ENCODE peak calls at places on chromosome 11, in nine cellular contexts. One of them, this sample, is unnamed.
A peak's percentile ranks its signal among the peaks of the same experiment; 100 is the strongest.

GRCh38 chr11:2148253-2149000 is 9.2 kb upstream of the IGF2 start:
- DNase-seq in activated CD8-positive, alpha-beta T cell treated with anti-CD3 and anti-CD28 coated beads, Interleukin-2, amount 10 ng/mL, durations not matched to agents 7 days and 5 days: no peak
- DNase-seq in activated CD8-positive, alpha-beta memory T cell treated with anti-CD3 and anti-CD28 coated beads for 24 hours: no peak
- DNase-seq in DMS153: no peak
- DNase-seq in activated T-helper 1 cell treated with anti-CD3 and anti-CD28 coated beads, Interleukin-12 subunit alpha, Interleukin-12 subunit beta, Interleukin-2, Interleukin-4 antibody, amounts not matched to agents 30 ng/mL and 10 ng/mL and 1 ng/mL, durations not matched to agents 14 hours and 24 hours and 36 hours: no peak
- DNase-seq in left ventricle myocardium superior: no peak
- DNase-seq in GM10248: no peak
- DNase-seq in hypothalamus: no peak
- DNase-seq in lower lobe of right lung: no peak
- DNase-seq in this sample: no peak

GRCh38 chr11:93567406-93567819 is 24.2 kb upstream of the SMCO4 start:
- DNase-seq in activated CD8-positive, alpha-beta T cell treated with anti-CD3 and anti-CD28 coated beads, Interleukin-2, amount 10 ng/mL, durations not matched to agents 7 days and 5 days: no peak
- DNase-seq in activated CD8-positive, alpha-beta memory T cell treated with anti-CD3 and anti-CD28 coated beads for 24 hours: no peak
- DNase-seq in DMS153: no peak
- DNase-seq in activated T-helper 1 cell treated with anti-CD3 and anti-CD28 coated beads, Interleukin-12 subunit alpha, Interleukin-12 subunit beta, Interleukin-2, Interleukin-4 antibody, amounts not matched to agents 30 ng/mL and 10 ng/mL and 1 ng/mL, durations not matched to agents 14 hours and 24 hours and 36 hours: no peak
- DNase-seq in left ventricle myocardium superior: peak; percentile 82
- DNase-seq in GM10248: no peak
- DNase-seq in hypothalamus: peak; percentile 65
- DNase-seq in lower lobe of right lung: no peak
- DNase-seq in this sample: no peak

GRCh38 chr11:62494246-62494645 is 52.4 kb downstream of the AHNAK start:
- DNase-seq in activated CD8-positive, alpha-beta T cell treated with anti-CD3 and anti-CD28 coated beads, Interleukin-2, amount 10 ng/mL, durations not matched to agents 7 days and 5 days: no peak
- DNase-seq in activated CD8-positive, alpha-beta memory T cell treated with anti-CD3 and anti-CD28 coated beads for 24 hours: no peak
- DNase-seq in DMS153: no peak
- DNase-seq in activated T-helper 1 cell treated with anti-CD3 and anti-CD28 coated beads, Interleukin-12 subunit alpha, Interleukin-12 subunit beta, Interleukin-2, Interleukin-4 antibody, amounts not matched to agents 30 ng/mL and 10 ng/mL and 1 ng/mL, durations not matched to agents 14 hours and 24 hours and 36 hours: no peak
- DNase-seq in left ventricle myocardium superior: no peak
- DNase-seq in GM10248: no peak
- DNase-seq in hypothalamus: no peak
- DNase-seq in lower lobe of right lung: no peak
- DNase-seq in this sample: no peak

GRCh38 chr11:102683277-102683676 is 22.3 kb downstream of the MMP27 start:
- DNase-seq in activated CD8-positive, alpha-beta T cell treated with anti-CD3 and anti-CD28 coated beads, Interleukin-2, amount 10 ng/mL, durations not matched to agents 7 days and 5 days: no peak
- DNase-seq in activated CD8-positive, alpha-beta memory T cell treated with anti-CD3 and anti-CD28 coated beads for 24 hours: no peak
- DNase-seq in DMS153: no peak
- DNase-seq in activated T-helper 1 cell treated with anti-CD3 and anti-CD28 coated beads, Interleukin-12 subunit alpha, Interleukin-12 subunit beta, Interleukin-2, Interleukin-4 antibody, amounts not matched to agents 30 ng/mL and 10 ng/mL and 1 ng/mL, durations not matched to agents 14 hours and 24 hours and 36 hours: no peak
- DNase-seq in left ventricle myocardium superior: no peak
- DNase-seq in GM10248: no peak
- DNase-seq in hypothalamus: no peak
- DNase-seq in lower lobe of right lung: no peak
- DNase-seq in this sample: no peak

GRCh38 chr11:126637800-126638175 is 282.3 kb downstream of the ST3GAL4 start:
- DNase-seq in activated CD8-positive, alpha-beta T cell treated with anti-CD3 and anti-CD28 coated beads, Interleukin-2, amount 10 ng/mL, durations not matched to agents 7 days and 5 days: no peak
- DNase-seq in activated CD8-positive, alpha-beta memory T cell treated with anti-CD3 and anti-CD28 coated beads for 24 hours: no peak
- DNase-seq in DMS153: no peak
- DNase-seq in activated T-helper 1 cell treated with anti-CD3 and anti-CD28 coated beads, Interleukin-12 subunit alpha, Interleukin-12 subunit beta, Interleukin-2, Interleukin-4 antibody, amounts not matched to agents 30 ng/mL and 10 ng/mL and 1 ng/mL, durations not matched to agents 14 hours and 24 hours and 36 hours: no peak
- DNase-seq in left ventricle myocardium superior: no peak
- DNase-seq in GM10248: no peak
- DNase-seq in hypothalamus: no peak
- DNase-seq in lower lobe of right lung: no peak
- DNase-seq in this sample: no peak

GRCh38 chr11:62001450-62002178 is 34.2 kb upstream of the FTH1 start:
- DNase-seq in activated CD8-positive, alpha-beta T cell treated with anti-CD3 and anti-CD28 coated beads, Interleukin-2, amount 10 ng/mL, durations not matched to agents 7 days and 5 days: no peak
- DNase-seq in activated CD8-positive, alpha-beta memory T cell treated with anti-CD3 and anti-CD28 coated beads for 24 hours: no peak
- DNase-seq in DMS153: no peak
- DNase-seq in activated T-helper 1 cell treated with anti-CD3 and anti-CD28 coated beads, Interleukin-12 subunit alpha, Interleukin-12 subunit beta, Interleukin-2, Interleukin-4 antibody, amounts not matched to agents 30 ng/mL and 10 ng/mL and 1 ng/mL, durations not matched to agents 14 hours and 24 hours and 36 hours: no peak
- DNase-seq in left ventricle myocardium superior: peak; percentile 65
- DNase-seq in GM10248: no peak
- DNase-seq in hypothalamus: no peak
- DNase-seq in lower lobe of right lung: no peak
- DNase-seq in this sample: no peak

GRCh38 chr11:8331767-8332166 is 68.1 kb upstream of the LMO1 start:
- DNase-seq in activated CD8-positive, alpha-beta T cell treated with anti-CD3 and anti-CD28 coated beads, Interleukin-2, amount 10 ng/mL, durations not matched to agents 7 days and 5 days: no peak
- DNase-seq in activated CD8-positive, alpha-beta memory T cell treated with anti-CD3 and anti-CD28 coated beads for 24 hours: no peak
- DNase-seq in DMS153: no peak
- DNase-seq in activated T-helper 1 cell treated with anti-CD3 and anti-CD28 coated beads, Interleukin-12 subunit alpha, Interleukin-12 subunit beta, Interleukin-2, Interleukin-4 antibody, amounts not matched to agents 30 ng/mL and 10 ng/mL and 1 ng/mL, durations not matched to agents 14 hours and 24 hours and 36 hours: no peak
- DNase-seq in left ventricle myocardium superior: no peak
- DNase-seq in GM10248: no peak
- DNase-seq in hypothalamus: no peak
- DNase-seq in lower lobe of right lung: no peak
- DNase-seq in this sample: no peak

GRCh38 chr11:17504330-17505107 is 27.9 kb upstream of the ABCC8 start:
- DNase-seq in activated CD8-positive, alpha-beta T cell treated with anti-CD3 and anti-CD28 coated beads, Interleukin-2, amount 10 ng/mL, durations not matched to agents 7 days and 5 days: peak; percentile 86
- DNase-seq in activated CD8-positive, alpha-beta memory T cell treated with anti-CD3 and anti-CD28 coated beads for 24 hours: peak; percentile 93
- DNase-seq in DMS153: peak; percentile 65
- DNase-seq in activated T-helper 1 cell treated with anti-CD3 and anti-CD28 coated beads, Interleukin-12 subunit alpha, Interleukin-12 subunit beta, Interleukin-2, Interleukin-4 antibody, amounts not matched to agents 30 ng/mL and 10 ng/mL and 1 ng/mL, durations not matched to agents 14 hours and 24 hours and 36 hours: peak; percentile 68
- DNase-seq in left ventricle myocardium superior: peak; percentile 91
- DNase-seq in GM10248: peak; percentile 77
- DNase-seq in hypothalamus: peak; percentile 57
- DNase-seq in lower lobe of right lung: peak; percentile 87
- DNase-seq in this sample: no peak

GRCh38 chr11:86608251-86608799 is 64.1 kb downstream of the ME3 start:
- DNase-seq in activated CD8-positive, alpha-beta T cell treated with anti-CD3 and anti-CD28 coated beads, Interleukin-2, amount 10 ng/mL, durations not matched to agents 7 days and 5 days: peak; percentile 57
- DNase-seq in activated CD8-positive, alpha-beta memory T cell treated with anti-CD3 and anti-CD28 coated beads for 24 hours: peak; percentile 63
- DNase-seq in DMS153: no peak
- DNase-seq in activated T-helper 1 cell treated with anti-CD3 and anti-CD28 coated beads, Interleukin-12 subunit alpha, Interleukin-12 subunit beta, Interleukin-2, Interleukin-4 antibody, amounts not matched to agents 30 ng/mL and 10 ng/mL and 1 ng/mL, durations not matched to agents 14 hours and 24 hours and 36 hours: peak; percentile 22
- DNase-seq in left ventricle myocardium superior: peak; percentile 70
- DNase-seq in GM10248: peak; percentile 46
- DNase-seq in hypothalamus: peak; percentile 17
- DNase-seq in lower lobe of right lung: peak; percentile 48
- DNase-seq in this sample: no peak

GRCh38 chr11:108803781-108804180 is 138.9 kb downstream of the DDX10 start:
- DNase-seq in activated CD8-positive, alpha-beta T cell treated with anti-CD3 and anti-CD28 coated beads, Interleukin-2, amount 10 ng/mL, durations not matched to agents 7 days and 5 days: no peak
- DNase-seq in activated CD8-positive, alpha-beta memory T cell treated with anti-CD3 and anti-CD28 coated beads for 24 hours: no peak
- DNase-seq in DMS153: no peak
- DNase-seq in activated T-helper 1 cell treated with anti-CD3 and anti-CD28 coated beads, Interleukin-12 subunit alpha, Interleukin-12 subunit beta, Interleukin-2, Interleukin-4 antibody, amounts not matched to agents 30 ng/mL and 10 ng/mL and 1 ng/mL, durations not matched to agents 14 hours and 24 hours and 36 hours: no peak
- DNase-seq in left ventricle myocardium superior: no peak
- DNase-seq in GM10248: no peak
- DNase-seq in hypothalamus: no peak
- DNase-seq in lower lobe of right lung: no peak
- DNase-seq in this sample: no peak

GRCh38 chr11:60842688-60843605 is 1.0 kb downstream of the CCDC86 start:
- DNase-seq in activated CD8-positive, alpha-beta T cell treated with anti-CD3 and anti-CD28 coated beads, Interleukin-2, amount 10 ng/mL, durations not matched to agents 7 days and 5 days: no peak
- DNase-seq in activated CD8-positive, alpha-beta memory T cell treated with anti-CD3 and anti-CD28 coated beads for 24 hours: no peak
- DNase-seq in DMS153: no peak
- DNase-seq in activated T-helper 1 cell treated with anti-CD3 and anti-CD28 coated beads, Interleukin-12 subunit alpha, Interleukin-12 subunit beta, Interleukin-2, Interleukin-4 antibody, amounts not matched to agents 30 ng/mL and 10 ng/mL and 1 ng/mL, durations not matched to agents 14 hours and 24 hours and 36 hours: peak; percentile 5
- DNase-seq in left ventricle myocardium superior: no peak
- DNase-seq in GM10248: no peak
- DNase-seq in hypothalamus: no peak
- DNase-seq in lower lobe of right lung: no peak
- DNase-seq in this sample: no peak

GRCh38 chr11:12556788-12557384 is 117.3 kb upstream of the TEAD1 start:
- DNase-seq in activated CD8-positive, alpha-beta T cell treated with anti-CD3 and anti-CD28 coated beads, Interleukin-2, amount 10 ng/mL, durations not matched to agents 7 days and 5 days: no peak
- DNase-seq in activated CD8-positive, alpha-beta memory T cell treated with anti-CD3 and anti-CD28 coated beads for 24 hours: no peak
- DNase-seq in DMS153: no peak
- DNase-seq in activated T-helper 1 cell treated with anti-CD3 and anti-CD28 coated beads, Interleukin-12 subunit alpha, Interleukin-12 subunit beta, Interleukin-2, Interleukin-4 antibody, amounts not matched to agents 30 ng/mL and 10 ng/mL and 1 ng/mL, durations not matched to agents 14 hours and 24 hours and 36 hours: no peak
- DNase-seq in left ventricle myocardium superior: peak; percentile 84
- DNase-seq in GM10248: no peak
- DNase-seq in hypothalamus: no peak
- DNase-seq in lower lobe of right lung: peak; percentile 64
- DNase-seq in this sample: no peak

GRCh38 chr11:73429121-73429740 is 53.0 kb downstream of the RELT start:
- DNase-seq in activated CD8-positive, alpha-beta T cell treated with anti-CD3 and anti-CD28 coated beads, Interleukin-2, amount 10 ng/mL, durations not matched to agents 7 days and 5 days: no peak
- DNase-seq in activated CD8-positive, alpha-beta memory T cell treated with anti-CD3 and anti-CD28 coated beads for 24 hours: no peak
- DNase-seq in DMS153: no peak
- DNase-seq in activated T-helper 1 cell treated with anti-CD3 and anti-CD28 coated beads, Interleukin-12 subunit alpha, Interleukin-12 subunit beta, Interleukin-2, Interleukin-4 antibody, amounts not matched to agents 30 ng/mL and 10 ng/mL and 1 ng/mL, durations not matched to agents 14 hours and 24 hours and 36 hours: no peak
- DNase-seq in left ventricle myocardium superior: no peak
- DNase-seq in GM10248: no peak
- DNase-seq in hypothalamus: no peak
- DNase-seq in lower lobe of right lung: no peak
- DNase-seq in this sample: no peak

GRCh38 chr11:65884716-65885092 is 3.6 kb downstream of the FIBP start:
- DNase-seq in activated CD8-positive, alpha-beta T cell treated with anti-CD3 and anti-CD28 coated beads, Interleukin-2, amount 10 ng/mL, durations not matched to agents 7 days and 5 days: peak; percentile 88
- DNase-seq in activated CD8-positive, alpha-beta memory T cell treated with anti-CD3 and anti-CD28 coated beads for 24 hours: peak; percentile 92
- DNase-seq in DMS153: peak; percentile 49
- DNase-seq in activated T-helper 1 cell treated with anti-CD3 and anti-CD28 coated beads, Interleukin-12 subunit alpha, Interleukin-12 subunit beta, Interleukin-2, Interleukin-4 antibody, amounts not matched to agents 30 ng/mL and 10 ng/mL and 1 ng/mL, durations not matched to agents 14 hours and 24 hours and 36 hours: peak; percentile 77
- DNase-seq in left ventricle myocardium superior: peak; percentile 85
- DNase-seq in GM10248: peak; percentile 88
- DNase-seq in hypothalamus: peak; percentile 72
- DNase-seq in lower lobe of right lung: peak; percentile 85
- DNase-seq in this sample: no peak

GRCh38 chr11:128555606-128556005 is 31.8 kb downstream of the ETS1 start:
- DNase-seq in activated CD8-positive, alpha-beta T cell treated with anti-CD3 and anti-CD28 coated beads, Interleukin-2, amount 10 ng/mL, durations not matched to agents 7 days and 5 days: no peak
- DNase-seq in activated CD8-positive, alpha-beta memory T cell treated with anti-CD3 and anti-CD28 coated beads for 24 hours: no peak
- DNase-seq in DMS153: no peak
- DNase-seq in activated T-helper 1 cell treated with anti-CD3 and anti-CD28 coated beads, Interleukin-12 subunit alpha, Interleukin-12 subunit beta, Interleukin-2, Interleukin-4 antibody, amounts not matched to agents 30 ng/mL and 10 ng/mL and 1 ng/mL, durations not matched to agents 14 hours and 24 hours and 36 hours: no peak
- DNase-seq in left ventricle myocardium superior: no peak
- DNase-seq in GM10248: no peak
- DNase-seq in hypothalamus: no peak
- DNase-seq in lower lobe of right lung: no peak
- DNase-seq in this sample: no peak

GRCh38 chr11:926341-926916 is 759 bp downstream of the AP2A2 start:
- DNase-seq in activated CD8-positive, alpha-beta T cell treated with anti-CD3 and anti-CD28 coated beads, Interleukin-2, amount 10 ng/mL, durations not matched to agents 7 days and 5 days: no peak
- DNase-seq in activated CD8-positive, alpha-beta memory T cell treated with anti-CD3 and anti-CD28 coated beads for 24 hours: peak; percentile 59
- DNase-seq in DMS153: no peak
- DNase-seq in activated T-helper 1 cell treated with anti-CD3 and anti-CD28 coated beads, Interleukin-12 subunit alpha, Interleukin-12 subunit beta, Interleukin-2, Interleukin-4 antibody, amounts not matched to agents 30 ng/mL and 10 ng/mL and 1 ng/mL, durations not matched to agents 14 hours and 24 hours and 36 hours: no peak
- DNase-seq in left ventricle myocardium superior: peak; percentile 47
- DNase-seq in GM10248: no peak
- DNase-seq in hypothalamus: no peak
- DNase-seq in lower lobe of right lung: no peak
- DNase-seq in this sample: peak; percentile 65

GRCh38 chr11:60924110-60924905 is at the start of gene TMEM132A:
- DNase-seq in activated CD8-positive, alpha-beta T cell treated with anti-CD3 and anti-CD28 coated beads, Interleukin-2, amount 10 ng/mL, durations not matched to agents 7 days and 5 days: no peak
- DNase-seq in activated CD8-positive, alpha-beta memory T cell treated with anti-CD3 and anti-CD28 coated beads for 24 hours: peak; percentile 69
- DNase-seq in DMS153: peak; percentile 33
- DNase-seq in activated T-helper 1 cell treated with anti-CD3 and anti-CD28 coated beads, Interleukin-12 subunit alpha, Interleukin-12 subunit beta, Interleukin-2, Interleukin-4 antibody, amounts not matched to agents 30 ng/mL and 10 ng/mL and 1 ng/mL, durations not matched to agents 14 hours and 24 hours and 36 hours: no peak
- DNase-seq in left ventricle myocardium superior: peak; percentile 81
- DNase-seq in GM10248: peak; percentile 71
- DNase-seq in hypothalamus: peak; percentile 81
- DNase-seq in lower lobe of right lung: peak; percentile 75
- DNase-seq in this sample: peak; percentile 92

GRCh38 chr11:118643142-118643994 is 36.0 kb downstream of the PHLDB1 start:
- DNase-seq in activated CD8-positive, alpha-beta T cell treated with anti-CD3 and anti-CD28 coated beads, Interleukin-2, amount 10 ng/mL, durations not matched to agents 7 days and 5 days: no peak
- DNase-seq in activated CD8-positive, alpha-beta memory T cell treated with anti-CD3 and anti-CD28 coated beads for 24 hours: no peak
- DNase-seq in DMS153: no peak
- DNase-seq in activated T-helper 1 cell treated with anti-CD3 and anti-CD28 coated beads, Interleukin-12 subunit alpha, Interleukin-12 subunit beta, Interleukin-2, Interleukin-4 antibody, amounts not matched to agents 30 ng/mL and 10 ng/mL and 1 ng/mL, durations not matched to agents 14 hours and 24 hours and 36 hours: no peak
- DNase-seq in left ventricle myocardium superior: peak; percentile 77
- DNase-seq in GM10248: no peak
- DNase-seq in hypothalamus: no peak
- DNase-seq in lower lobe of right lung: no peak
- DNase-seq in this sample: no peak

GRCh38 chr11:131670876-131671275 is 300.5 kb downstream of the NTM start:
- DNase-seq in activated CD8-positive, alpha-beta T cell treated with anti-CD3 and anti-CD28 coated beads, Interleukin-2, amount 10 ng/mL, durations not matched to agents 7 days and 5 days: no peak
- DNase-seq in activated CD8-positive, alpha-beta memory T cell treated with anti-CD3 and anti-CD28 coated beads for 24 hours: no peak
- DNase-seq in DMS153: no peak
- DNase-seq in activated T-helper 1 cell treated with anti-CD3 and anti-CD28 coated beads, Interleukin-12 subunit alpha, Interleukin-12 subunit beta, Interleukin-2, Interleukin-4 antibody, amounts not matched to agents 30 ng/mL and 10 ng/mL and 1 ng/mL, durations not matched to agents 14 hours and 24 hours and 36 hours: no peak
- DNase-seq in left ventricle myocardium superior: no peak
- DNase-seq in GM10248: no peak
- DNase-seq in hypothalamus: no peak
- DNase-seq in lower lobe of right lung: no peak
- DNase-seq in this sample: no peak

GRCh38 chr11:68328374-68329091 is 16.1 kb downstream of the LRP5 start:
- DNase-seq in activated CD8-positive, alpha-beta T cell treated with anti-CD3 and anti-CD28 coated beads, Interleukin-2, amount 10 ng/mL, durations not matched to agents 7 days and 5 days: peak; percentile 62
- DNase-seq in activated CD8-positive, alpha-beta memory T cell treated with anti-CD3 and anti-CD28 coated beads for 24 hours: no peak
- DNase-seq in DMS153: no peak
- DNase-seq in activated T-helper 1 cell treated with anti-CD3 and anti-CD28 coated beads, Interleukin-12 subunit alpha, Interleukin-12 subunit beta, Interleukin-2, Interleukin-4 antibody, amounts not matched to agents 30 ng/mL and 10 ng/mL and 1 ng/mL, durations not matched to agents 14 hours and 24 hours and 36 hours: no peak
- DNase-seq in left ventricle myocardium superior: peak; percentile 69
- DNase-seq in GM10248: no peak
- DNase-seq in hypothalamus: peak; percentile 61
- DNase-seq in lower lobe of right lung: no peak
- DNase-seq in this sample: no peak

GRCh38 chr11:101618691-101619090 is 34.9 kb upstream of the TRPC6 start:
- DNase-seq in activated CD8-positive, alpha-beta T cell treated with anti-CD3 and anti-CD28 coated beads, Interleukin-2, amount 10 ng/mL, durations not matched to agents 7 days and 5 days: no peak
- DNase-seq in activated CD8-positive, alpha-beta memory T cell treated with anti-CD3 and anti-CD28 coated beads for 24 hours: no peak
- DNase-seq in DMS153: no peak
- DNase-seq in activated T-helper 1 cell treated with anti-CD3 and anti-CD28 coated beads, Interleukin-12 subunit alpha, Interleukin-12 subunit beta, Interleukin-2, Interleukin-4 antibody, amounts not matched to agents 30 ng/mL and 10 ng/mL and 1 ng/mL, durations not matched to agents 14 hours and 24 hours and 36 hours: no peak
- DNase-seq in left ventricle myocardium superior: no peak
- DNase-seq in GM10248: no peak
- DNase-seq in hypothalamus: no peak
- DNase-seq in lower lobe of right lung: no peak
- DNase-seq in this sample: no peak

GRCh38 chr11:68461284-68461861 is 821 bp downstream of the PPP6R3 start:
- DNase-seq in activated CD8-positive, alpha-beta T cell treated with anti-CD3 and anti-CD28 coated beads, Interleukin-2, amount 10 ng/mL, durations not matched to agents 7 days and 5 days: peak; percentile 37
- DNase-seq in activated CD8-positive, alpha-beta memory T cell treated with anti-CD3 and anti-CD28 coated beads for 24 hours: no peak
- DNase-seq in DMS153: no peak
- DNase-seq in activated T-helper 1 cell treated with anti-CD3 and anti-CD28 coated beads, Interleukin-12 subunit alpha, Interleukin-12 subunit beta, Interleukin-2, Interleukin-4 antibody, amounts not matched to agents 30 ng/mL and 10 ng/mL and 1 ng/mL, durations not matched to agents 14 hours and 24 hours and 36 hours: no peak
- DNase-seq in left ventricle myocardium superior: no peak
- DNase-seq in GM10248: peak; percentile 41
- DNase-seq in hypothalamus: no peak
- DNase-seq in lower lobe of right lung: no peak
- DNase-seq in this sample: no peak

GRCh38 chr11:126589492-126589803 is 234.0 kb downstream of the ST3GAL4 start:
- DNase-seq in activated CD8-positive, alpha-beta T cell treated with anti-CD3 and anti-CD28 coated beads, Interleukin-2, amount 10 ng/mL, durations not matched to agents 7 days and 5 days: no peak
- DNase-seq in activated CD8-positive, alpha-beta memory T cell treated with anti-CD3 and anti-CD28 coated beads for 24 hours: no peak
- DNase-seq in DMS153: no peak
- DNase-seq in activated T-helper 1 cell treated with anti-CD3 and anti-CD28 coated beads, Interleukin-12 subunit alpha, Interleukin-12 subunit beta, Interleukin-2, Interleukin-4 antibody, amounts not matched to agents 30 ng/mL and 10 ng/mL and 1 ng/mL, durations not matched to agents 14 hours and 24 hours and 36 hours: no peak
- DNase-seq in left ventricle myocardium superior: no peak
- DNase-seq in GM10248: no peak
- DNase-seq in hypothalamus: no peak
- DNase-seq in lower lobe of right lung: no peak
- DNase-seq in this sample: no peak

GRCh38 chr11:66857234-66857926 is 516 bp downstream of the LRFN4 start:
- DNase-seq in activated CD8-positive, alpha-beta T cell treated with anti-CD3 and anti-CD28 coated beads, Interleukin-2, amount 10 ng/mL, durations not matched to agents 7 days and 5 days: no peak
- DNase-seq in activated CD8-positive, alpha-beta memory T cell treated with anti-CD3 and anti-CD28 coated beads for 24 hours: no peak
- DNase-seq in DMS153: no peak
- DNase-seq in activated T-helper 1 cell treated with anti-CD3 and anti-CD28 coated beads, Interleukin-12 subunit alpha, Interleukin-12 subunit beta, Interleukin-2, Interleukin-4 antibody, amounts not matched to agents 30 ng/mL and 10 ng/mL and 1 ng/mL, durations not matched to agents 14 hours and 24 hours and 36 hours: no peak
- DNase-seq in left ventricle myocardium superior: no peak
- DNase-seq in GM10248: no peak
- DNase-seq in hypothalamus: no peak
- DNase-seq in lower lobe of right lung: no peak
- DNase-seq in this sample: peak; percentile 89

GRCh38 chr11:2690596-2691354 is 9.0 kb downstream of the KCNQ1OT1 start:
- DNase-seq in activated CD8-positive, alpha-beta T cell treated with anti-CD3 and anti-CD28 coated beads, Interleukin-2, amount 10 ng/mL, durations not matched to agents 7 days and 5 days: no peak
- DNase-seq in activated CD8-positive, alpha-beta memory T cell treated with anti-CD3 and anti-CD28 coated beads for 24 hours: no peak
- DNase-seq in DMS153: no peak
- DNase-seq in activated T-helper 1 cell treated with anti-CD3 and anti-CD28 coated beads, Interleukin-12 subunit alpha, Interleukin-12 subunit beta, Interleukin-2, Interleukin-4 antibody, amounts not matched to agents 30 ng/mL and 10 ng/mL and 1 ng/mL, durations not matched to agents 14 hours and 24 hours and 36 hours: no peak
- DNase-seq in left ventricle myocardium superior: no peak
- DNase-seq in GM10248: no peak
- DNase-seq in hypothalamus: no peak
- DNase-seq in lower lobe of right lung: no peak
- DNase-seq in this sample: peak; percentile 34

GRCh38 chr11:78234006-78234405 is 45.3 kb downstream of the USP35 start:
- DNase-seq in activated CD8-positive, alpha-beta T cell treated with anti-CD3 and anti-CD28 coated beads, Interleukin-2, amount 10 ng/mL, durations not matched to agents 7 days and 5 days: no peak
- DNase-seq in activated CD8-positive, alpha-beta memory T cell treated with anti-CD3 and anti-CD28 coated beads for 24 hours: no peak
- DNase-seq in DMS153: no peak
- DNase-seq in activated T-helper 1 cell treated with anti-CD3 and anti-CD28 coated beads, Interleukin-12 subunit alpha, Interleukin-12 subunit beta, Interleukin-2, Interleukin-4 antibody, amounts not matched to agents 30 ng/mL and 10 ng/mL and 1 ng/mL, durations not matched to agents 14 hours and 24 hours and 36 hours: no peak
- DNase-seq in left ventricle myocardium superior: no peak
- DNase-seq in GM10248: no peak
- DNase-seq in hypothalamus: no peak
- DNase-seq in lower lobe of right lung: no peak
- DNase-seq in this sample: no peak

GRCh38 chr11:28461846-28462245 is 353.7 kb downstream of the METTL15 start:
- DNase-seq in activated CD8-positive, alpha-beta T cell treated with anti-CD3 and anti-CD28 coated beads, Interleukin-2, amount 10 ng/mL, durations not matched to agents 7 days and 5 days: no peak
- DNase-seq in activated CD8-positive, alpha-beta memory T cell treated with anti-CD3 and anti-CD28 coated beads for 24 hours: no peak
- DNase-seq in DMS153: no peak
- DNase-seq in activated T-helper 1 cell treated with anti-CD3 and anti-CD28 coated beads, Interleukin-12 subunit alpha, Interleukin-12 subunit beta, Interleukin-2, Interleukin-4 antibody, amounts not matched to agents 30 ng/mL and 10 ng/mL and 1 ng/mL, durations not matched to agents 14 hours and 24 hours and 36 hours: no peak
- DNase-seq in left ventricle myocardium superior: no peak
- DNase-seq in GM10248: no peak
- DNase-seq in hypothalamus: no peak
- DNase-seq in lower lobe of right lung: no peak
- DNase-seq in this sample: no peak

GRCh38 chr11:26846222-26846621 is 124.4 kb upstream of the SLC5A12 start:
- DNase-seq in activated CD8-positive, alpha-beta T cell treated with anti-CD3 and anti-CD28 coated beads, Interleukin-2, amount 10 ng/mL, durations not matched to agents 7 days and 5 days: no peak
- DNase-seq in activated CD8-positive, alpha-beta memory T cell treated with anti-CD3 and anti-CD28 coated beads for 24 hours: no peak
- DNase-seq in DMS153: no peak
- DNase-seq in activated T-helper 1 cell treated with anti-CD3 and anti-CD28 coated beads, Interleukin-12 subunit alpha, Interleukin-12 subunit beta, Interleukin-2, Interleukin-4 antibody, amounts not matched to agents 30 ng/mL and 10 ng/mL and 1 ng/mL, durations not matched to agents 14 hours and 24 hours and 36 hours: no peak
- DNase-seq in left ventricle myocardium superior: no peak
- DNase-seq in GM10248: no peak
- DNase-seq in hypothalamus: no peak
- DNase-seq in lower lobe of right lung: no peak
- DNase-seq in this sample: no peak

GRCh38 chr11:60810583-60810982 is 25.4 kb downstream of the MS4A10 start:
- DNase-seq in activated CD8-positive, alpha-beta T cell treated with anti-CD3 and anti-CD28 coated beads, Interleukin-2, amount 10 ng/mL, durations not matched to agents 7 days and 5 days: no peak
- DNase-seq in activated CD8-positive, alpha-beta memory T cell treated with anti-CD3 and anti-CD28 coated beads for 24 hours: no peak
- DNase-seq in DMS153: peak; percentile 56
- DNase-seq in activated T-helper 1 cell treated with anti-CD3 and anti-CD28 coated beads, Interleukin-12 subunit alpha, Interleukin-12 subunit beta, Interleukin-2, Interleukin-4 antibody, amounts not matched to agents 30 ng/mL and 10 ng/mL and 1 ng/mL, durations not matched to agents 14 hours and 24 hours and 36 hours: no peak
- DNase-seq in left ventricle myocardium superior: peak; percentile 10
- DNase-seq in GM10248: no peak
- DNase-seq in hypothalamus: no peak
- DNase-seq in lower lobe of right lung: no peak
- DNase-seq in this sample: no peak